ENCODE peak calls at places on chromosomes 7 and 10, in six cellular contexts. A is SK-N-SH, W is omental fat pad, S is HL-60, G is adrenal gland, V is AG09319. M is an unnamed sample.

GRCh38 chr7:18890134-18890533 is 227.3 kb downstream of the TWIST1 start:
- DNase-seq in W (no peak), S (no peak), V (no peak), A (peak), G (no peak), M (peak)

GRCh38 chr10:96830511-96831199 is 1.4 kb upstream of the LCOR start:
- DNase-seq in S (peak), A (peak), V (peak), W (peak), G (peak), M (peak)

GRCh38 chr10:127392351-127393235 is 156.5 kb upstream of the NPS start:
- DNase-seq in S (no peak), V (no peak), A (no peak), W (no peak), G (no peak), M (no peak)

GRCh38 chr10:43408331-43408709 is 666 bp downstream of the HNRNPF start:
- DNase-seq in G (no peak), W (no peak), V (no peak), A (no peak), S (no peak), M (no peak)

GRCh38 chr10:64036306-64036930 is 515.2 kb downstream of the REEP3 start:
- DNase-seq in S (no peak), G (no peak), A (no peak), W (no peak), V (no peak), M (no peak)

GRCh38 chr10:73909716-73910115 is 1.2 kb upstream of the PLAU start:
- DNase-seq in G (no peak), W (no peak), A (no peak), S (no peak), V (no peak), M (no peak)

GRCh38 chr10:3666525-3667302 is 118.3 kb downstream of the KLF6 start:
- DNase-seq in A (no peak), W (no peak), G (no peak), S (peak), V (no peak), M (no peak)

GRCh38 chr7:30276203-30276900 is 8.0 kb upstream of the ZNRF2 start:
- DNase-seq in G (peak), S (no peak), A (peak), V (no peak), W (no peak), M (peak)

GRCh38 chr7:44289341-44290249 is 35.8 kb downstream of the CAMK2B start:
- DNase-seq in A (peak), W (peak), G (peak), V (no peak), S (no peak), M (no peak)

GRCh38 chr7:67450171-67450570 is 453.5 kb downstream of the TYW1 start:
- DNase-seq in G (no peak), S (no peak), A (no peak), V (no peak), W (no peak), M (no peak)

GRCh38 chr10:46530249-46531186 is 25.9 kb downstream of the GPRIN2 start:
- DNase-seq in W (no peak), A (no peak), S (no peak), G (no peak), V (no peak), M (peak)

GRCh38 chr10:44068716-44069482 is 316.0 kb downstream of the CXCL12 start:
- DNase-seq in S (no peak), A (no peak), G (no peak), W (no peak), V (no peak), M (no peak)

GRCh38 chr10:31778627-31779026 is 150.0 kb downstream of the ARHGAP12 start:
- DNase-seq in W (no peak), S (no peak), A (no peak), V (no peak), G (no peak), M (peak)

GRCh38 chr7:32511791-32512190 is 16.5 kb downstream of the AVL9 start:
- DNase-seq in A (no peak), V (no peak), W (no peak), G (no peak), S (no peak), M (no peak)

GRCh38 chr7:42987648-42988214 is 55.6 kb downstream of the MRPL32 start:
- DNase-seq in S (no peak), V (no peak), G (no peak), W (no peak), A (no peak), M (no peak)

GRCh38 chr10:10826125-10826524 is 191.5 kb upstream of the CELF2 start:
- DNase-seq in S (no peak), V (no peak), W (no peak), A (no peak), G (no peak), M (peak)

GRCh38 chr10:100747061-100747825 is 1.9 kb downstream of the PAX2 start:
- DNase-seq in W (no peak), S (no peak), V (no peak), A (no peak), G (no peak), M (no peak)

GRCh38 chr10:120598377-120598776 is 141.3 kb downstream of the PLPP4 start:
- DNase-seq in A (no peak), S (no peak), W (no peak), G (no peak), V (no peak), M (no peak)

GRCh38 chr7:158607563-158607962 is 19.9 kb upstream of the PTPRN2 start:
- DNase-seq in A (no peak), S (no peak), V (no peak), G (no peak), W (no peak), M (no peak)

GRCh38 chr10:26792780-26793495 is 67.8 kb downstream of the ABI1 start:
- DNase-seq in A (no peak), W (no peak), S (no peak), V (no peak), G (no peak), M (no peak)

GRCh38 chr10:128843972-128844371 is 623.1 kb upstream of the MGMT start:
- DNase-seq in S (no peak), V (no peak), W (no peak), G (no peak), A (no peak), M (no peak)

GRCh38 chr7:93810571-93810970 is 80.0 kb downstream of the TFPI2 start:
- DNase-seq in S (no peak), A (no peak), V (no peak), W (no peak), G (no peak), M (no peak)

GRCh38 chr7:93812061-93812460 is 78.5 kb downstream of the TFPI2 start:
- DNase-seq in W (no peak), G (no peak), A (no peak), S (no peak), V (no peak), M (no peak)

GRCh38 chr7:93817004-93817403 is 73.5 kb downstream of the TFPI2 start:
- DNase-seq in V (no peak), W (no peak), A (no peak), S (no peak), G (no peak), M (no peak)

GRCh38 chr7:93813514-93813913 is 77.0 kb downstream of the TFPI2 start:
- DNase-seq in A (no peak), W (no peak), G (no peak), S (no peak), V (no peak), M (no peak)

DNA sequence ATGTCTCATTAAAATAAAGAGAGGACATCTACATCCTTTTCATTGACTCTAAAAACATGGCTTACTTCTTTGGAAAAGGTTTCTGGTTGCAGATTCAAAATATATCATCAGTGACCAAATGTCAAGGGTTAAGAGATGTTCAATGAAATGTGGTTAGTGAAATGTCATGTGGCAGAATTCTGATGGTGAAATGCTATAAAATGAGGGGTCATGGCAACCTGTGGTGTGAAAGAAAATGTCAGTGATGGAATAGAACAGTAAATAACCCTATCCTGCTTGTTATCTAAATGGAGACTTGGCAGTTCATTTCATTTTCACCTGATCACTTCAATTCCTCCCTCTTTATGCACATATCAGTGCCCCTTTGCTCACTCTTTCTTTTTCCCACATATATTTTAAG is 79.4 kb downstream of the TFPI2 start:
- DNase-seq in A (no peak), G (no peak), S (no peak), W (no peak), V (no peak), M (no peak)
- TF ChIP-seq CTCF in A (no peak), G (no peak), S (no peak), W (no peak), V (no peak), M (no peak)

DNA sequence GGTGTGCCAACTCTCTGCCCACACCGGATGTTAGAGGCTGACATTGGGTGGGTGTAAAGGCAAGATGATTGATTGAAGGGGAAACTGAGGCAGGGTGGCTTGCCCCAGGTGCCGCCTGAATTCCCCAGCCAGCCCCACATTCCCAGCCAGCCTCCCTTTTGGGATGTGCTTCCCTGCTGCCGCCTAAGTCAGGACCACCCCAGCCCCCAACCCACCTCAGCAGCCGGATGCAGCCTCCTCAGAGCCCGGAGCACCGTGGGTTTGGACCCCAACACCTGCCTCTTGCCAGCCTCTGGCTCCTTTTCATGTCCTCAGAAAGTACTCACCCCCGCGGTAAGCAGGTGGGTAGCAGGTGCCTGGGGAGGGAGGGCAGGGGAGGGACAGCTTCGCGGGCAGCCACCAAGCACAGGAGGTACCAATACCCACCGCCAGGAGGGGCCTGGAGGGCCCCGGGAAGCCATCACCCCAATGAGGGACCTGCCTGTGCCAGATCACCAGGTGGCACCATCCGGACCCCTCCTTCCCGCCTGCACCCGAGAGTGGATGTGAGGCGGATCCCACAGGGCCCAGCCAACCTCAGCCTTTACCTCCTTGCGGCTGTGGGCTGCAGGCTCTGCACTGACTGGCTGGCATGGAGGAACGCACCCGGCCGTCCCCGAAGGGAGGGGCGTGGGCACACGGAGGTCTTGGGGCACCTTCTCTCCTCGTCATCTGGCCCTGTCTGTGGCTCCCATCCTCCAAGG is 60.5 kb downstream of the PWWP2B start:
- DNase-seq in V (no peak), A (no peak), G (no peak), W (no peak), S (peak), M (no peak)
- TF ChIP-seq CTCF in V (no peak), A (no peak), G (no peak), W (no peak), S (peak), M (no peak)

DNA sequence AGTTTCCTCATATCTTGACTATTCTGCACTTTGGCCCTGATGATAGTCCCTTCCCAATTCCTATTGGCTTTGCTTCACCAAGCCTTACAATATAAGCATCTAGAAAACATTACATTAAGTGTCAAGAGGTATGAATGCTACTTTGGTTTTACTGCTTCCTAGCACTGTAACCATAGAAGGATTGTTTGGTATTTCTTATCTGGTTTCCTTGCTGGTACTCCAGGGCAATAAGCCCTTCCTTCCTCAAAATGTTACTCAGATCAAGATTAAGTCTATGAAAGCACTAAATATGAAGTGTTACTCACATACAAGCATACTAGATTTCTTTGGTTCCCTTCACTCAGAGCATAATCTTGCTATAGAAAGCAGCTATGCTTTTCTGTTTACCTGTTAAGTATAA is 492.5 kb downstream of the ETV1 start:
- DNase-seq in G (no peak), W (no peak), A (no peak), V (no peak), S (no peak), M (no peak)
- TF ChIP-seq CTCF in G (no peak), W (no peak), A (no peak), V (no peak), S (no peak), M (no peak)

DNA sequence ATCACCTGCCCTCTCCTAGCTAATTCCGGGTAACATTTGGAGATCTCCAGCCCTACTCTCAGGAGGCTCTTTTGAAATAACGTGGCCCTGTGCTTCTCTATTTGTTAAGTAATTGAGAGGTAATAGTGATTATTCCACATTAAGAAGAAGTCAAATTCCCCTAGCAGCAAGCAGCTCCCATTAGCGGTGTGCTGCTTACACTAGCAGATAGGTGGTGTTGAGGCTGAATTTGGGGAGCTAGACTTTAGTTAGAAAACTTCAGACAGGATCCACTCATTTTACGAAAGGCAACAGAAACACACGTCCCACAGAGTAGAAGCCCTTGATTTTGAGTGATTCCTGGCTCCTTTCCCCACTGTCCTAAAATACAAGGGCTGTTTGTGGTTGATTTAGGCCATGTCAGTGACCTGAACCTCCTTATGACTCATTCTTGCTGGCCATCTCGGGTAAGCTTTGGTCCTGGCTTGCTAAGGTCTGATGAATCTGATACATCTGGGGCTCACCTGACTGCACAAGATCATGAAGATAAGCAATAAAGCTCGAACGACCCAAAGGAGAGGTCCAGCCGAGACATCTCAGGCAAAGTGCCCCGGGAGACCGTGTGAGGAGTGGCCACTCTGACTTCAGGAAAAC is 77.2 kb downstream of the FAM204A start:
- DNase-seq in A (no peak), S (no peak), G (no peak), V (no peak), W (no peak), M (no peak)
- TF ChIP-seq CTCF in A (no peak), S (no peak), G (no peak), V (no peak), W (no peak), M (no peak)

DNA sequence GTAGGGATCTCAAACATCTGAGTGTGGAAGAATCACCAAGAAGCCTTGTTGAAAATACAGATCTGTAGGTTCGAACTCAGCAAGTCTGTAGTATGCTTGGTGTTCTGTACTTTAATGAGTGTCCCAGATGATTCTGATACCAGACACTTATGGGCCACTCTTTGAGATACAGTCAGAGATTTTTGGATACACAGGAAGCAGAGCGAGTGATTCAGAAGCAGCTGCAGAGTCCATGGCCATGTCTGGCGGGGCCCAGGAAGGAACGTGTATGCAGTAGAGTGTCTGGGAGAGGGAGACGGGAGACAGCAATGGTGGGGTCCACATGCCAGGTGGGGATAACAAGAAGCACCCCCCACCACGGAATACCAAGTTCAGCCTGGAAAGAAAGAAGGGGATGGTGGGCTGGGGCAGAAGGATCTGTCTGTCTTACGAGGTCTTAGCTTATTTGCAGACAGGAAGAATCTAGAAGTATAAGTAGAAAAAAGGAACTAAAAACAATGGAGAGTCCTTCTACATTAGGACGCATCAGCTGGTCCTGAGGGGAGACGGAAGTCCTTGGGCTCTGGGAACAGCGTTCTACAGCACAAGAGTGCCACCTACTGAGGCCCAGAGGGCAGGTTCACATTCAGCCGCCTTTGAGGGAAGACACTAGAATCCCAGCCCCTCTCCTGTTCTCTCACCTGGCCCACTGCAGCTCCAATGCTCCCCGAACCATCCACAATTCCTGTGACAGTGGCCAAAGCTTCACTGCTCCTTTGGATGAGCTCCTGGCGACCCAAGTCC is 55.4 kb downstream of the SLC37A3 start:
- DNase-seq in W (no peak), A (peak), G (peak), V (no peak), S (peak), M (no peak)
- TF ChIP-seq CTCF in W (no peak), A (peak), G (peak), V (peak), S (peak), M (peak)

GRCh38 chr7:111954474-111955311 is 251.5 kb downstream of the DOCK4 start:
- DNase-seq in A (no peak), S (no peak), V (no peak), W (no peak), G (peak), M (no peak)

GRCh38 chr7:111951027-111951426 is 255.2 kb downstream of the DOCK4 start:
- DNase-seq in G (no peak), S (no peak), V (no peak), W (no peak), A (no peak), M (no peak)

GRCh38 chr7:111954056-111954455 is 252.1 kb downstream of the DOCK4 start:
- DNase-seq in A (no peak), V (no peak), G (no peak), W (no peak), S (no peak), M (no peak)

GRCh38 chr7:111958431-111958830 is 247.8 kb downstream of the DOCK4 start:
- DNase-seq in S (no peak), G (no peak), V (no peak), A (no peak), W (no peak), M (no peak)

DNA sequence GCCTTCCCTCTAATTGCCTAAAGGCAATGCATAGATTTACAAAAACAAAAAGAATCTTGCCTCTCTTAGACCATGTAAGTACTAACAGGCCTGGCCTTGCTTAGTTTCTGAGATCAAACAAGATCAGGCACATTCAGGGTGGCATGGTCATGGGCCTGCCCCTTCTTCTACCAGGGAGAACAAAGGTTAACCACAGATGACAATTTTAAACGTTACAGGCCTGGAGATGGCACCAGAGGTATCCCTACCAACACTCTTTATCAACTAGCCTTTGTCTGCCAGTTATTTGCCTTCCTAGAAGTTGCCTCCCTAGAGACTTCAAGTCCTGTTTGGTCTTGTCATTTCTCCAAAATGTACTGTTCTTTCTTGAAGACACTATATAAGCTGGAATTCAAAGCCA is 252.6 kb downstream of the DOCK4 start:
- DNase-seq in G (no peak), A (peak), V (no peak), S (no peak), W (no peak), M (peak)
- TF ChIP-seq CTCF in G (no peak), A (peak), V (no peak), S (no peak), W (no peak), M (peak)

GRCh38 chr10:55979203-55979602 is 381.9 kb downstream of the ZWINT start:
- DNase-seq in S (no peak), G (no peak), W (no peak), A (no peak), V (no peak), M (no peak)
- TF ChIP-seq CTCF in S (no peak), G (no peak), W (no peak), A (no peak), V (no peak), M (no peak)

DNA sequence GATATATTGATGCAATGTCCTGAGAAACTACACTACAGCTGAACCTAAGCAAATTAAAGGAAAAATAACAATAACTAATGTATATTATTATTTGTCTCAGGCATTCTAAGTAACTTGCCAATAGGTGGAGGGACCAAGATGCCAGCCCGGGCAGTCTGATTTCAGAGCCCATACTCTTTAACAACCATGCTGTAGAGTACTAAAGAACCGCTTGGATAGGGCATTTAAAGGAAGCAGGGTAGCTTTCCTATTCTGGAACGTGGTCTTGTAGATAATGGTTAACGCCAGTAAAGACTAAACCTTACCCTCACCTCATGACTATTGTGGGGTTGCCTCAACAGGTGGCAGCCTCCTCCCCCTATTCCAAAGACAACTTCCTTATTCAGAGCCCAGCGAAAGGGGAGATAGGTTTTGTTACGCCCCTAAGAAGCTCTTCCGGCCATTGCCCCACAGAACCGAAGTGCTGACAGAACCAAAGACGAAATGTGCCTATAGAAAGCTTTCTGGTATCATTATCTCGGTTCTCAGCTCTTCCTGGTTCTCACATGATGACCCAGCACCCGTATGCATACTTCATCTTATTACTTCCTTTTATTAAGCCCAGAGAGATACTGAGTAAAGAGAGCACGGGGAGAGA is 707 bp upstream of the C1GALT1 start:
- DNase-seq in G (peak), S (peak), V (no peak), W (no peak), A (peak), M (no peak)
- TF ChIP-seq CTCF in G (no peak), S (no peak), V (no peak), W (no peak), A (no peak), M (no peak)

GRCh38 chr7:10211861-10212260 is 761.8 kb upstream of the PHF14 start:
- DNase-seq in V (no peak), W (no peak), S (no peak), G (no peak), A (no peak), M (no peak)
- TF ChIP-seq CTCF in V (no peak), W (no peak), S (no peak), G (no peak), A (no peak), M (no peak)

GRCh38 chr7:157228864-157229422 is 90.2 kb downstream of the UBE3C start:
- DNase-seq in V (no peak), A (peak), S (no peak), G (no peak), W (no peak), M (peak)
- TF ChIP-seq CTCF in V (peak), A (peak), S (peak), G (peak), W (no peak), M (peak)